ENCODE peak calls at places on chromosomes 11 and 22, in eight cellular contexts. T is A549, Z is heart right ventricle, D is keratinocyte, E is stomach, Q is cardiac muscle cell, A is right lobe of liver, S is fibroblast of lung. G is an unnamed sample.

GRCh38 chr11:36009469-36009868 is 65.6 kb downstream of the LDLRAD3 start:
- DNase-seq in E (no peak), Q (no peak), A (no peak), T (peak), S (peak), Z (no peak), D (no peak), G (peak)

GRCh38 chr11:123585206-123585605 is 69.2 kb downstream of the SCN3B start:
- DNase-seq in A (no peak), D (no peak), E (peak), S (no peak), Z (no peak), Q (no peak), T (no peak), G (no peak)

GRCh38 chr22:39297490-39298193 is 21.8 kb downstream of the RPL3 start:
- DNase-seq in A (no peak), T (no peak), Q (no peak), S (no peak), E (peak), D (no peak), Z (no peak), G (no peak)

GRCh38 chr11:69245041-69245440 is 48.9 kb upstream of the MYEOV start:
- DNase-seq in T (no peak), Q (no peak), E (peak), S (no peak), D (no peak), A (no peak), Z (no peak), G (no peak)

GRCh38 chr22:45612451-45612901 is 59.2 kb upstream of the ATXN10 start:
- DNase-seq in A (no peak), Z (peak), E (no peak), Q (no peak), D (peak), T (no peak), S (peak), G (peak)

GRCh38 chr11:124725719-124726105 is 14.0 kb upstream of the NRGN start:
- DNase-seq in Z (no peak), T (no peak), A (no peak), E (no peak), Q (no peak), D (no peak), S (peak), G (no peak)

GRCh38 chr11:17734418-17734911 is at the start of gene KCNC1:
- DNase-seq in A (no peak), T (peak), Z (peak), S (peak), Q (peak), D (no peak), E (no peak), G (no peak)

GRCh38 chr22:38167988-38168407 is 13.6 kb downstream of the PLA2G6 start:
- DNase-seq in T (no peak), D (no peak), Z (peak), E (peak), Q (no peak), A (peak), S (no peak), G (no peak)

GRCh38 chr11:9821008-9821752 is 157.3 kb downstream of the SWAP70 start:
- DNase-seq in Q (no peak), S (no peak), Z (no peak), A (no peak), E (no peak), D (no peak), T (no peak), G (peak)

GRCh38 chr22:45594123-45594941 is 77.3 kb upstream of the ATXN10 start:
- DNase-seq in E (no peak), S (no peak), A (no peak), Z (no peak), D (no peak), T (no peak), Q (no peak), G (no peak)

GRCh38 chr11:8252388-8252787 is 11.3 kb downstream of the LMO1 start:
- DNase-seq in A (no peak), D (no peak), Z (no peak), Q (no peak), E (no peak), T (no peak), S (no peak), G (no peak)

GRCh38 chr11:117900144-117900651 is 23.7 kb upstream of the FXYD6 start:
- DNase-seq in Q (no peak), E (no peak), T (no peak), S (no peak), Z (no peak), D (no peak), A (no peak), G (no peak)

GRCh38 chr11:107785401-107785800 is 73.2 kb downstream of the SLC35F2 start:
- DNase-seq in A (no peak), D (no peak), Z (no peak), Q (no peak), S (peak), E (no peak), T (no peak), G (peak)

DNA sequence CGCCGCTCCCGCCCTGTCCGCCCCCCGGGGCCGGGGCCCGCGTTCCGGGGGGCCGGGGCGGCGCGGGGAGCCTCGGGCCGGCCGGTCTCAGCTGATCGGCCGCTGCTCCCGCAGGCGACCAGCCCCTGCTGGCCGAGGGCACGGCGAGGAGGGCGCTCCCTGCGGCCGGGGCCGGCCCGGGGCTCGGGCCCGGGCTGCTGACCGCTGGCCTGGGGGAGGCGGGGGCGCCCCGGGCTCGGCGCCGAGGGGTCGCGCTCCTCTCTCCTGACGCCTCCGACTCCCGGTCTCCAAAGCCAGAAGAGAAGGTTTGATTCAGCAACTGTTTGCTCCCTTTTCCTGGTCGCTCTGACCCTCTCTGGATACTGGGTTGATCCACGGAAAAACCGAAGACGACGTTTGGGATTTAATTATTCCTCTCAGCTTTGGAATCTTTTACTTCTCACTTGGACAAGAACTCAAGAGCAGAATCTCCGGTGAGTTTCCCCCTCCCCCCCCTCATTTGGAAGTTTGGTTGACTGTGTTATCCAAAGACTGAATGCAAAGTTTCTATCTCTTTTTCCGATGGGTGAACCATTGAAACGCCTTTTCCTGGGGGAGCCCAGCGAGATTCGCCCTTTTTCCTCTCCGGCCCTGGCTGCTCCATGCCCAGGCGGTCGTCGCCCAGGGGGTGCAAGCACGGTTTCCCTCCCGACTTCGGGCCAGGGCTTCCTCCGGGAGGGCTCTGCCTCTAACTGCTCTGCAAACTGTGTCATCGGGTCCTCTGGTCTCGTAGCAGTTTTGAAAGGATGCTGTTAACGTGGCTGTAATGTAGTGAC is 721 bp downstream of the KDM2A start:
- DNase-seq in E (no peak), S (no peak), Q (peak), Z (peak), T (peak), A (peak), D (no peak), G (no peak)
- TF ChIP-seq CTCF in E (no peak), S (no peak), Q (no peak), Z (no peak), T (no peak), A (no peak), D (no peak), G (no peak)

GRCh38 chr22:32353840-32354239 is 3.8 kb upstream of the RFPL3 start:
- DNase-seq in Q (no peak), E (no peak), T (no peak), Z (no peak), S (no peak), A (no peak), D (no peak), G (no peak)

GRCh38 chr22:32353292-32353691 is 4.4 kb upstream of the RFPL3 start:
- DNase-seq in E (no peak), S (no peak), Z (no peak), T (no peak), Q (no peak), A (no peak), D (no peak), G (no peak)

GRCh38 chr22:32352681-32353080 is 5.0 kb upstream of the RFPL3 start:
- DNase-seq in T (no peak), A (no peak), E (no peak), Q (no peak), S (no peak), Z (no peak), D (no peak), G (no peak)

GRCh38 chr22:32354360-32355351 is 3.0 kb upstream of the RFPL3 start:
- DNase-seq in A (no peak), Q (no peak), T (no peak), Z (no peak), E (no peak), D (no peak), S (peak), G (peak)

GRCh38 chr22:32355760-32356159 is 1.9 kb upstream of the RFPL3 start:
- DNase-seq in T (no peak), S (no peak), D (no peak), Q (no peak), E (no peak), A (no peak), Z (no peak), G (no peak)
- TF ChIP-seq CTCF in T (no peak), S (no peak), D (peak), Q (no peak), E (no peak), A (peak), Z (no peak), G (no peak)

GRCh38 chr22:37030560-37031281 is 11.2 kb downstream of the MPST start:
- DNase-seq in E (no peak), T (no peak), A (no peak), Z (no peak), D (no peak), S (no peak), Q (no peak), G (no peak)
- TF ChIP-seq CTCF in E (no peak), T (no peak), A (no peak), Z (no peak), D (peak), S (no peak), Q (peak), G (no peak)

GRCh38 chr11:64231536-64231935 is 1.2 kb downstream of the DNAJC4 start:
- DNase-seq in E (no peak), S (no peak), Z (no peak), Q (no peak), A (no peak), T (no peak), D (no peak), G (no peak)

GRCh38 chr11:64233913-64234839 is at the start of gene VEGFB:
- DNase-seq in E (peak), Z (peak), A (peak), T (no peak), D (no peak), Q (peak), S (peak), G (no peak)

GRCh38 chr11:64230209-64230984 is at the start of gene DNAJC4:
- DNase-seq in Z (peak), Q (peak), S (peak), A (peak), E (peak), T (peak), D (no peak), G (peak)

GRCh38 chr11:64230985-64231365 is 627 bp downstream of the DNAJC4 start:
- DNase-seq in A (no peak), Z (no peak), T (no peak), D (no peak), S (no peak), Q (no peak), E (no peak), G (no peak)

DNA sequence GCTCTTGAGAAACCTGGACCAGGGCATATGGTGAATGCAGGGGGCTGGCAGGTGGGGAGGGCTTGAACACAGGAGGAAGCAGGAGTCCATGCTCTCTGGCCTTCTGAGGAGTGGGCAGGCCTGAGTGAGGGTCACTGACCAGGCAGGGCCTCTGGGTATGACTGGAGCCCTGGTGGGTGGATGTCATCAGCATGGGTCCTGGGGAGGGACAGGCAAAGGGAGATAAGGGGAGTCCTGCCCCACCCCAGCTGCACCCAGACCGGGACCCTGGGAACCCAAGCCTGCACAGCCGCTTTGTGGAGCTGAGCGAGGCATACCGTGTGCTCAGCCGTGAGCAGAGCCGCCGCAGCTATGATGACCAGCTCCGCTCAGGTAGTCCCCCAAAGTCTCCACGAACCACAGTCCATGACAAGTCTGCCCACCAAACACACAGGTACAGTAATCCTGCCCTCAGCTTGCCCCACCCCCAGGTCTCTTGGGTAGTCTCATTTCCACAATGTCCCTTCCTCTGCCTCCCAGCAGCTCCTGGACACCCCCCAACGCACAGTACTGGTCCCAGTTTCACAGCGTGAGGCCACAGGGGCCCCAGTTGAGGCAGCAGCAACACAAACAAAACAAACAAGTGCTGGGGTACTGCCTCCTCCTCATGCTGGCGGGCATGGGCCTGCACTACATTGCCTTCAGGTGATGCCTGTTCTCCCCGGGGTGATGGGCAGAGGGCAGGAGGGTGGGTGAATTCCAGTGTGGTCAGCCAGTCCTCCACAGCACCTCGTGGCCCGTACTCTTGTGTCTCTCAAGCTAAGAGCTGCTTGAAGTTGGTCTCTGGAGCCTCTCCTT is 2.0 kb upstream of the VEGFB start:
- DNase-seq in S (no peak), Z (no peak), A (peak), T (no peak), D (no peak), Q (no peak), E (no peak), G (no peak)
- TF ChIP-seq CTCF in S (no peak), Z (no peak), A (no peak), T (no peak), D (no peak), Q (no peak), E (no peak), G (no peak)

GRCh38 chr22:30128511-30128910 is 48.2 kb downstream of the HORMAD2 start:
- DNase-seq in D (no peak), S (no peak), Z (no peak), E (no peak), A (no peak), Q (no peak), T (no peak), G (no peak)

GRCh38 chr22:30127749-30128166 is 47.5 kb downstream of the HORMAD2 start:
- DNase-seq in D (no peak), S (peak), A (no peak), Z (no peak), Q (no peak), T (no peak), E (no peak), G (no peak)

GRCh38 chr22:30132290-30132996 is 52.2 kb downstream of the HORMAD2 start:
- DNase-seq in Q (no peak), D (no peak), A (no peak), T (no peak), E (no peak), Z (no peak), S (no peak), G (no peak)

DNA sequence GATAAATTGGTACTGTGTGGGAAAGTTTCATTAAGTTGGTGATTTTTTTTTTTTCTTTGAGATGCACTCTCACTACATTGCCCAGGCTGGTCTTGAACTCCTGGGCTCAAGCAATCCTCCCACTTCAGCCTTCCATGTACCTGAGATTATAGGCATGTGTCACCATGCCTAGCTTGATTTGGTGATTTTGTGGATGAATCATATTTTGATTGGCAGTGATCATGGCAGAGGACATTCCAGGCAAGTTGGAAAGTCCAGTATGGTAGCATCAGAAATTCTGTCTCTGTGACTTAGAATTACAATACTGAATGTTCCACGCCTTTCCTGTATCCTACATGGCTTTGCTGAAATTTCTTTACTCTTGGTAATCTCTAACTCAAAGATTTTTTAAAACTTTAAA is 49.4 kb downstream of the HORMAD2 start:
- DNase-seq in Q (no peak), E (no peak), Z (no peak), A (no peak), D (no peak), S (no peak), T (no peak), G (no peak)
- TF ChIP-seq CTCF in Q (no peak), E (no peak), Z (no peak), A (no peak), D (no peak), S (no peak), T (no peak), G (no peak)

DNA sequence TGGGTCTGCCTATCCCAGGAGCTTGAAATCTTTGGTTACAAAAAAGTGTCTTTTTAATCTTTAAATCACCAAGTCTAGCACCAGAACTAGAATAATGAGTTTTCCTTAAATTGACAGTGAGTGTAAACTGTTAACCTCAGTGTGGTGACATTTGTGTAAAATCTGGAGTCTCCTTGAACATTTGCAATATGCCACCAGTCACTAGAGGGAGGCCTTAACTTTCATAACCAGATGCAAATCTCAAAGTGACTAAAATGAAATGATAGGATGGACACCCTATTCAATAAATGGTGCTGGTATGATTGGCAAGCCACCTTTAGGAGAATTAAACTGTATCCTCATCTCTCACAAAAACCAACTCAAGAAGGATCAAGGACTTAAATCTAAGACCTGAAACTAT is 8.3 kb upstream of the SCGB1D2 start:
- DNase-seq in A (no peak), Z (no peak), T (no peak), D (no peak), Q (no peak), E (no peak), S (no peak), G (no peak)
- TF ChIP-seq CTCF in A (no peak), Z (no peak), T (no peak), D (no peak), Q (no peak), E (no peak), S (peak), G (peak)

DNA sequence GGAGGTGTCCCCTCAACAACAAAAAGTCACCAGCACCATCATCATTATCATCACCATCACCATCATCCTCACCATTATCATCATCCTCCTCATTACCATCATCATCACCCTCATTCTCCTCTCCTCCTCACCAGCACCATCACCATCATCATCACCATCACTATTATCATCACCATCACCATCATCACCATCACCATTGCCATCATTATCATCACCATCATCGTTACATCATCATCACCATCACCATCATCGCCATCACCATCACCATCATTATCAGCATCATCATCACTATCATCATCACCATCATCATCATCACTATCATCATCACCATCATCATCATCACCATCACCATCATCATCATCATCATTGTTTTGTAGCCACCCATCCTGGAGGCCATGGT is 212.6 kb downstream of the MN1 start:
- DNase-seq in S (no peak), Z (no peak), E (no peak), D (no peak), Q (no peak), T (no peak), A (no peak), G (no peak)
- TF ChIP-seq CTCF in S (no peak), Z (no peak), E (no peak), D (no peak), Q (no peak), T (no peak), A (no peak), G (no peak)